ENCODE peak calls at places on chromosomes 13 and 19, in nine cellular contexts. W is lower leg skin, E is tibial nerve, N is breast epithelium, M is IMR-90, P is K562, D is A549, V is GM12878, Y is esophagus squamous epithelium. G is an unnamed sample.

GRCh38 chr13:99314640-99315176 is 7.5 kb upstream of the GPR183 start:
- DNase-seq in N (no peak), P (peak; percentile 79), E (no peak), M (peak; percentile 28), D (no peak), Y (no peak), V (no peak), W (no peak), G (no peak)

GRCh38 chr19:50460161-50460765 is 16.0 kb upstream of the EMC10 start:
- DNase-seq in M (peak; percentile 50), D (peak; percentile 84), P (no peak), N (no peak), V (peak; percentile 75), Y (no peak), W (no peak), E (no peak), G (peak; percentile 97)

GRCh38 chr13:36108342-36108741 is 22.8 kb downstream of the DCLK1 start:
- DNase-seq in Y (no peak), M (no peak), W (no peak), N (no peak), P (no peak), D (no peak), E (no peak), V (no peak), G (no peak)

GRCh38 chr13:98110749-98111148 is 32.1 kb upstream of the FARP1 start:
- DNase-seq in M (no peak), V (no peak), P (no peak), D (no peak), Y (no peak), W (no peak), E (no peak), N (no peak), G (no peak)

GRCh38 chr19:45515081-45515624 is 7.9 kb downstream of the VASP start:
- DNase-seq in N (no peak), Y (no peak), M (no peak), P (peak; percentile 84), E (no peak), V (peak; percentile 57), D (no peak), W (peak; percentile 56), G (no peak)

GRCh38 chr13:97194473-97194872 is 27.7 kb upstream of the MBNL2 start:
- DNase-seq in M (peak; percentile 78), W (no peak), D (no peak), N (no peak), E (no peak), Y (no peak), V (no peak), P (peak; percentile 76), G (peak; percentile 23)

GRCh38 chr13:60398949-60399589 is 2.0 kb downstream of the TDRD3 start:
- DNase-seq in M (peak; percentile 43), Y (no peak), V (no peak), N (no peak), E (no peak), D (no peak), P (peak; percentile 56), W (no peak), G (no peak)

GRCh38 chr19:41915248-41916032 is 12.8 kb downstream of the ERFL start:
- DNase-seq in N (no peak), V (no peak), M (no peak), E (no peak), P (no peak), D (no peak), W (no peak), Y (no peak), G (no peak)

GRCh38 chr13:25752957-25753540 is 298.8 kb downstream of the SHISA2 start:
- DNase-seq in P (no peak), M (peak; percentile 36), E (peak; percentile 14), W (peak; percentile 28), Y (no peak), N (no peak), D (no peak), V (no peak), G (peak; percentile 34)

GRCh38 chr13:28636677-28637317 is 22.1 kb upstream of the POMP start:
- DNase-seq in Y (peak; percentile 10), E (no peak), M (peak; percentile 89), W (peak; percentile 31), N (no peak), D (peak; percentile 63), P (peak; percentile 75), V (peak; percentile 68), G (peak; percentile 10)

GRCh38 chr13:28637714-28638355 is 21.1 kb upstream of the POMP start:
- DNase-seq in V (peak; percentile 50), E (no peak), W (no peak), P (peak; percentile 18), M (no peak), Y (no peak), D (no peak), N (no peak), G (no peak)

GRCh38 chr13:28638756-28639155 is 20.2 kb upstream of the POMP start:
- DNase-seq in M (no peak), E (no peak), D (no peak), V (no peak), N (no peak), P (no peak), W (no peak), Y (no peak), G (no peak)

GRCh38 chr13:28631792-28632191 is 27.1 kb upstream of the POMP start:
- DNase-seq in V (no peak), Y (no peak), M (peak; percentile 43), N (no peak), D (no peak), E (no peak), W (no peak), P (no peak), G (no peak)

GRCh38 chr13:28636078-28636477 is 22.9 kb upstream of the POMP start:
- DNase-seq in E (no peak), M (peak; percentile 84), W (no peak), D (no peak), V (no peak), N (no peak), Y (no peak), P (no peak), G (no peak)
- TF ChIP-seq POLR2A in E (no peak), M (no peak), W (no peak), D (no peak), V (no peak), N (no peak), Y (no peak), P (no peak), G (no peak)

GRCh38 chr13:44756411-44756810 is 180.3 kb upstream of the TSC22D1 start:
- DNase-seq in Y (no peak), N (no peak), E (no peak), M (no peak), P (no peak), W (no peak), V (no peak), D (no peak), G (no peak)
- TF ChIP-seq POLR2A in Y (no peak), N (no peak), E (no peak), M (no peak), P (no peak), W (no peak), V (no peak), D (no peak), G (no peak)

GRCh38 chr19:35775298-35776101 is at the start of gene ARHGAP33:
- DNase-seq in E (peak; percentile 99), P (peak; percentile 99), N (peak; percentile 99), Y (peak; percentile 88), M (peak; percentile 92), W (peak; percentile 98), V (peak; percentile 87), D (peak; percentile 98), G (peak; percentile 99)
- TF ChIP-seq POLR2A in E (no peak), P (no peak), N (no peak), Y (no peak), M (peak; percentile 46), W (no peak), V (peak; percentile 80), D (no peak), G (peak; percentile 72)

GRCh38 chr19:3760871-3761361 is 576 bp downstream of the APBA3 start:
- DNase-seq in M (peak; percentile 8), P (peak; percentile 29), W (no peak), E (no peak), N (no peak), V (no peak), Y (no peak), D (no peak), G (no peak)

GRCh38 chr19:3762130-3762473 is 380 bp upstream of the MRPL54 start:
- DNase-seq in V (no peak), P (no peak), E (no peak), M (no peak), N (no peak), Y (no peak), D (no peak), W (no peak), G (no peak)

GRCh38 chr19:3761382-3762129 is at the start of gene APBA3:
- DNase-seq in N (peak; percentile 87), Y (peak; percentile 72), W (peak; percentile 85), M (peak; percentile 83), D (peak; percentile 88), V (peak; percentile 71), P (peak; percentile 98), E (peak; percentile 88), G (peak; percentile 91)

GRCh38 chr19:3765121-3765520 is 2.6 kb downstream of the MRPL54 start:
- DNase-seq in V (no peak), N (no peak), W (no peak), E (no peak), M (no peak), Y (no peak), P (no peak), D (no peak), G (no peak)

GRCh38 chr19:3762501-3763459 is at the start of gene MRPL54:
- DNase-seq in P (peak; percentile 100), V (peak; percentile 97), D (peak; percentile 99), W (peak; percentile 99), E (peak; percentile 97), Y (peak; percentile 90), N (peak; percentile 99), M (peak; percentile 99), G (peak; percentile 98)
- TF ChIP-seq POLR2A in P (peak; percentile 97), V (peak; percentile 97), D (peak; percentile 52), W (peak; percentile 59), E (peak; percentile 8), Y (peak; percentile 10), N (peak; percentile 66), M (peak; percentile 91), G (peak; percentile 25)

G was measured in H54.